ENCODE peak calls at places on chromosomes 4 and X, in nine cellular contexts. One of them, this sample, is unnamed.
A peak's percentile ranks its signal among the peaks of the same experiment; 100 is the strongest.

GRCh38 chrX:133376422-133376821 is 38.9 kb downstream of the GPC4 start:
- DNase-seq in stomach: no peak
- DNase-seq in GM12892: no peak
- DNase-seq in breast epithelium: no peak
- DNase-seq in uterus: no peak
- DNase-seq in ovary: no peak
- DNase-seq in K562: no peak
- DNase-seq in tibial nerve: no peak
- DNase-seq in upper lobe of left lung: no peak
- DNase-seq in this sample: no peak

GRCh38 chr4:37917388-37917787 is 26.5 kb downstream of the TBC1D1 start:
- DNase-seq in tibial nerve: no peak
- DNase-seq in GM12892: no peak
- DNase-seq in stomach: no peak
- DNase-seq in ovary: no peak
- DNase-seq in uterus: no peak
- DNase-seq in breast epithelium: no peak
- DNase-seq in upper lobe of left lung: no peak
- DNase-seq in K562: no peak
- DNase-seq in this sample: no peak

GRCh38 chrX:118528089-118528753 is 32.6 kb downstream of the DOCK11 start:
- DNase-seq in K562: no peak
- DNase-seq in breast epithelium: no peak
- DNase-seq in ovary: no peak
- DNase-seq in upper lobe of left lung: no peak
- DNase-seq in uterus: no peak
- DNase-seq in stomach: no peak
- DNase-seq in GM12892: peak; percentile 15
- DNase-seq in tibial nerve: no peak
- DNase-seq in this sample: no peak

GRCh38 chrX:103613362-103613761 is 5.6 kb downstream of the TCEAL3 start:
- DNase-seq in GM12892: no peak
- DNase-seq in ovary: no peak
- DNase-seq in K562: no peak
- DNase-seq in uterus: no peak
- DNase-seq in breast epithelium: no peak
- DNase-seq in upper lobe of left lung: no peak
- DNase-seq in stomach: no peak
- DNase-seq in tibial nerve: no peak
- DNase-seq in this sample: no peak

GRCh38 chr4:20552004-20552403 is 148.3 kb upstream of the PACRGL start:
- DNase-seq in uterus: no peak
- DNase-seq in breast epithelium: no peak
- DNase-seq in K562: no peak
- DNase-seq in ovary: no peak
- DNase-seq in tibial nerve: no peak
- DNase-seq in stomach: no peak
- DNase-seq in upper lobe of left lung: no peak
- DNase-seq in GM12892: no peak
- DNase-seq in this sample: no peak

GRCh38 chrX:48482526-48482925 is 6.5 kb downstream of the FTSJ1 start:
- DNase-seq in ovary: no peak
- DNase-seq in uterus: no peak
- DNase-seq in breast epithelium: no peak
- DNase-seq in K562: no peak
- DNase-seq in stomach: no peak
- DNase-seq in tibial nerve: no peak
- DNase-seq in GM12892: no peak
- DNase-seq in upper lobe of left lung: no peak
- DNase-seq in this sample: no peak

GRCh38 chr4:20618729-20619128 is 81.5 kb upstream of the PACRGL start:
- DNase-seq in tibial nerve: no peak
- DNase-seq in stomach: no peak
- DNase-seq in ovary: no peak
- DNase-seq in K562: no peak
- DNase-seq in upper lobe of left lung: no peak
- DNase-seq in GM12892: no peak
- DNase-seq in uterus: no peak
- DNase-seq in breast epithelium: no peak
- DNase-seq in this sample: no peak

GRCh38 chrX:41982966-41983365 is 59.6 kb upstream of the CASK start:
- DNase-seq in ovary: no peak
- DNase-seq in stomach: no peak
- DNase-seq in breast epithelium: no peak
- DNase-seq in uterus: no peak
- DNase-seq in K562: no peak
- DNase-seq in upper lobe of left lung: no peak
- DNase-seq in GM12892: no peak
- DNase-seq in tibial nerve: no peak
- DNase-seq in this sample: no peak

GRCh38 chr4:100188829-100189228 is 1.4 kb downstream of the DDIT4L start:
- DNase-seq in GM12892: no peak
- DNase-seq in K562: no peak
- DNase-seq in ovary: no peak
- DNase-seq in upper lobe of left lung: no peak
- DNase-seq in breast epithelium: no peak
- DNase-seq in tibial nerve: no peak
- DNase-seq in uterus: no peak
- DNase-seq in stomach: no peak
- DNase-seq in this sample: no peak

GRCh38 chrX:42934020-42934701 is 156.2 kb upstream of the PPP1R2C start:
- DNase-seq in K562: no peak
- DNase-seq in upper lobe of left lung: no peak
- DNase-seq in breast epithelium: no peak
- DNase-seq in stomach: no peak
- DNase-seq in tibial nerve: no peak
- DNase-seq in GM12892: no peak
- DNase-seq in ovary: no peak
- DNase-seq in uterus: no peak
- DNase-seq in this sample: no peak

GRCh38 chr4:170226288-170226687 is 136.5 kb upstream of the AADAT start:
- DNase-seq in stomach: no peak
- DNase-seq in K562: no peak
- DNase-seq in ovary: no peak
- DNase-seq in breast epithelium: no peak
- DNase-seq in tibial nerve: no peak
- DNase-seq in upper lobe of left lung: no peak
- DNase-seq in GM12892: no peak
- DNase-seq in uterus: no peak
- DNase-seq in this sample: no peak
- TF ChIP-seq POLR2A in stomach: no peak
- TF ChIP-seq POLR2A in K562: no peak
- TF ChIP-seq POLR2A in ovary: no peak
- TF ChIP-seq POLR2A in breast epithelium: no peak
- TF ChIP-seq POLR2A in tibial nerve: no peak
- TF ChIP-seq POLR2A in upper lobe of left lung: no peak
- TF ChIP-seq POLR2A in GM12892: no peak
- TF ChIP-seq POLR2A in uterus: no peak
- TF ChIP-seq POLR2A in this sample: no peak

DNA sequence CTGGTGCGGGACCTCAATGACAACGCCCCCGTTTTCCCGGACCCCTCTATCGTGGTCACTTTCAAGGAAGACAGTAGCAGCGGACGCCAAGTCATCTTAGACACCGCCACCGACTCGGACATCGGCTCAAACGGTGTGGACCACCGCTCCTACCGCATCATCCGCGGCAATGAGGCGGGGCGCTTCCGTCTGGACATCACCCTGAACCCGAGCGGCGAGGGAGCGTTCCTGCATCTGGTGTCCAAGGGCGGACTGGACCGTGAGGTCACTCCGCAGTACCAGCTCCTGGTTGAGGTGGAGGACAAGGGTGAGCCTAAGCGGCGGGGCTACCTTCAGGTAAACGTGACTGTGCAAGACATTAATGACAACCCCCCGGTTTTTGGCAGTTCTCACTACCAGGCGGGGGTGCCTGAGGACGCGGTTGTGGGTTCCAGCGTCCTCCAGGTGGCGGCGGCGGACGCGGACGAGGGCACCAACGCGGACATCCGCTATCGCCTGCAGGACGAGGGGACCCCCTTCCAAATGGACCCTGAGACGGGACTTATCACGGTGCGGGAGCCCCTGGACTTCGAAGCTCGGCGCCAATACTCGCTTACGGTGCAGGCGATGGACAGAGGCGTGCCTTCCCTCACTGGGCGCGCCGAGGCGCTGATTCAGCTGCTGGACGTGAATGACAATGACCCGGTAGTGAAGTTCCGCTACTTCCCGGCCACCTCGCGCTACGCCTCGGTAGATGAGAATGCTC is 2.2 kb downstream of the FAT4 start:
- DNase-seq in tibial nerve: peak; percentile 18
- DNase-seq in K562: no peak
- DNase-seq in upper lobe of left lung: peak; percentile 81
- DNase-seq in stomach: peak; percentile 34
- DNase-seq in uterus: peak; percentile 32
- DNase-seq in GM12892: no peak
- DNase-seq in ovary: peak; percentile 34
- DNase-seq in breast epithelium: no peak
- DNase-seq in this sample: no peak
- TF ChIP-seq POLR2A in tibial nerve: no peak
- TF ChIP-seq POLR2A in K562: no peak
- TF ChIP-seq POLR2A in upper lobe of left lung: no peak
- TF ChIP-seq POLR2A in stomach: no peak
- TF ChIP-seq POLR2A in uterus: no peak
- TF ChIP-seq POLR2A in GM12892: no peak
- TF ChIP-seq POLR2A in ovary: no peak
- TF ChIP-seq POLR2A in breast epithelium: no peak
- TF ChIP-seq POLR2A in this sample: peak; percentile 43

DNA sequence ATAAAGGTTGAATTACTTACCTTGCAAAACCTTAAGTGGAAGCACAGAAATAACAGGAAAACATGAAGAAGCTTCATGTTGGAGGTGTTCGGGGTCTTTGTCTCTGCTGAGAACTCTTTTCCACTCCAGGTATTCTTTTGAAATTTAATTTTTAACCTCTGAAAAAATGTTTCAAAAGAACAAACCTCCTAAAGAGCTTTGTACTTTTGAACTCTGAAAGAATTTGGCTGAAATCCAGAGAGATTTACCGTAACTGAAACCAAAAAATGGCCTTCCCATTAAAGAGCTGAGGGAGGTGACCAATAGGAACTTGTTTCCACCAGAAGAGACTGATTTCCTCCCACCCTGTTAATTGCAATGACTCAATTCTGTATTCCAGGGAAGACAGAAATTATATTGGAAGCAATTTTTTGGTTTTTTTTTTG is at the start of gene CFI:
- DNase-seq in GM12892: no peak
- DNase-seq in uterus: no peak
- DNase-seq in K562: no peak
- DNase-seq in ovary: no peak
- DNase-seq in breast epithelium: no peak
- DNase-seq in upper lobe of left lung: no peak
- DNase-seq in tibial nerve: no peak
- DNase-seq in stomach: no peak
- DNase-seq in this sample: no peak
- TF ChIP-seq POLR2A in GM12892: no peak
- TF ChIP-seq POLR2A in uterus: no peak
- TF ChIP-seq POLR2A in K562: no peak
- TF ChIP-seq POLR2A in ovary: no peak
- TF ChIP-seq POLR2A in breast epithelium: no peak
- TF ChIP-seq POLR2A in upper lobe of left lung: no peak
- TF ChIP-seq POLR2A in tibial nerve: no peak
- TF ChIP-seq POLR2A in stomach: no peak
- TF ChIP-seq POLR2A in this sample: no peak

GRCh38 chrX:24148118-24148517 is 1.4 kb upstream of the ZFX start:
- DNase-seq in ovary: no peak
- DNase-seq in stomach: no peak
- DNase-seq in breast epithelium: no peak
- DNase-seq in GM12892: no peak
- DNase-seq in tibial nerve: no peak
- DNase-seq in uterus: no peak
- DNase-seq in K562: no peak
- DNase-seq in upper lobe of left lung: no peak
- DNase-seq in this sample: no peak

GRCh38 chrX:24150051-24150790 is 692 bp downstream of the ZFX start:
- DNase-seq in stomach: peak; percentile 93
- DNase-seq in ovary: peak; percentile 94
- DNase-seq in upper lobe of left lung: peak; percentile 93
- DNase-seq in tibial nerve: peak; percentile 68
- DNase-seq in K562: peak; percentile 84
- DNase-seq in GM12892: peak; percentile 83
- DNase-seq in breast epithelium: peak; percentile 88
- DNase-seq in uterus: peak; percentile 94
- DNase-seq in this sample: peak; percentile 45

GRCh38 chrX:24151513-24151912 is 2.0 kb downstream of the ZFX start:
- DNase-seq in stomach: no peak
- DNase-seq in uterus: no peak
- DNase-seq in tibial nerve: no peak
- DNase-seq in breast epithelium: no peak
- DNase-seq in upper lobe of left lung: no peak
- DNase-seq in ovary: no peak
- DNase-seq in GM12892: no peak
- DNase-seq in K562: no peak
- DNase-seq in this sample: no peak

GRCh38 chrX:24148535-24149345 is 789 bp upstream of the ZFX start:
- DNase-seq in K562: no peak
- DNase-seq in breast epithelium: peak; percentile 17
- DNase-seq in upper lobe of left lung: no peak
- DNase-seq in stomach: no peak
- DNase-seq in tibial nerve: no peak
- DNase-seq in GM12892: peak; percentile 25
- DNase-seq in uterus: peak; percentile 55
- DNase-seq in ovary: peak; percentile 67
- DNase-seq in this sample: no peak

GRCh38 chrX:24149346-24150050 is at the start of gene ZFX:
- DNase-seq in tibial nerve: no peak
- DNase-seq in ovary: peak; percentile 74
- DNase-seq in breast epithelium: peak; percentile 62
- DNase-seq in uterus: peak; percentile 74
- DNase-seq in stomach: peak; percentile 77
- DNase-seq in upper lobe of left lung: peak; percentile 92
- DNase-seq in K562: peak; percentile 73
- DNase-seq in GM12892: peak; percentile 32
- DNase-seq in this sample: no peak
- TF ChIP-seq POLR2A in tibial nerve: no peak
- TF ChIP-seq POLR2A in ovary: no peak
- TF ChIP-seq POLR2A in breast epithelium: no peak
- TF ChIP-seq POLR2A in uterus: peak; percentile 38
- TF ChIP-seq POLR2A in stomach: no peak
- TF ChIP-seq POLR2A in upper lobe of left lung: no peak
- TF ChIP-seq POLR2A in K562: peak; percentile 63
- TF ChIP-seq POLR2A in GM12892: peak; percentile 39
- TF ChIP-seq POLR2A in this sample: peak; percentile 38

This sample was measured in H54.